ENCODE peak calls at places on chromosomes 12 and 14, in six cellular contexts. V is tibial artery; R is CD8-positive, alpha-beta T cell; E is neural progenitor cell; N is aorta; O is adrenal gland. L is an unnamed sample.

GRCh38 chr12:95463019-95463418 is 10.9 kb upstream of the METAP2 start:
- DNase-seq in V (no peak), O (no peak), R (no peak), N (no peak), E (no peak), L (no peak)

GRCh38 chr12:53696285-53696654 is 20.4 kb upstream of the ATP5MC2 start:
- DNase-seq in V (no peak), E (peak; percentile 94), R (no peak), O (peak; percentile 80), N (no peak), L (no peak)

GRCh38 chr12:125245601-125246345 is 180.5 kb downstream of the AACS start:
- DNase-seq in V (no peak), N (no peak), R (no peak), O (no peak), E (no peak), L (no peak)

GRCh38 chr12:3634348-3634747 is 118.6 kb downstream of the CRACR2A start:
- DNase-seq in N (no peak), R (no peak), E (peak; percentile 44), O (no peak), V (no peak), L (no peak)

GRCh38 chr12:64109706-64110105 is 112.4 kb downstream of the KICS2 start:
- DNase-seq in V (no peak), E (no peak), N (no peak), O (no peak), R (no peak), L (no peak)

GRCh38 chr12:103824845-103825244 is 16.2 kb downstream of the NT5DC3 start:
- DNase-seq in N (no peak), R (no peak), V (no peak), O (no peak), E (no peak), L (no peak)

GRCh38 chr14:92850492-92850891 is 56.4 kb downstream of the GOLGA5 start:
- DNase-seq in N (no peak), E (no peak), R (no peak), V (no peak), O (no peak), L (no peak)

GRCh38 chr12:8609061-8609570 is 3.5 kb downstream of the AICDA start:
- DNase-seq in O (peak; percentile 56), R (no peak), V (no peak), N (no peak), E (peak; percentile 56), L (no peak)

GRCh38 chr12:124422570-124423523 is 128.0 kb downstream of the RFLNA start:
- DNase-seq in E (no peak), N (peak; percentile 96), O (peak; percentile 95), V (peak; percentile 98), R (no peak), L (no peak)

GRCh38 chr14:76900406-76901085 is 74.3 kb downstream of the LRRC74A start:
- DNase-seq in N (no peak), V (no peak), E (no peak), R (no peak), O (no peak), L (no peak)

GRCh38 chr12:112169966-112170365 is 44.6 kb downstream of the TRAFD1 start:
- DNase-seq in R (no peak), V (no peak), O (no peak), E (no peak), N (no peak), L (no peak)

GRCh38 chr14:32779845-32780244 is 158.8 kb upstream of the NPAS3 start:
- DNase-seq in N (no peak), E (no peak), O (no peak), V (no peak), R (no peak), L (no peak)

GRCh38 chr14:34324363-34324795 is 137.7 kb downstream of the SPTSSA start:
- DNase-seq in O (no peak), V (no peak), E (peak; percentile 75), N (no peak), R (no peak), L (no peak)

GRCh38 chr14:39102265-39102968 is 618 bp downstream of the SEC23A start:
- DNase-seq in O (no peak), E (no peak), V (no peak), R (no peak), N (no peak), L (no peak)

GRCh38 chr14:53608369-53608768 is 348.3 kb downstream of the BMP4 start:
- DNase-seq in R (no peak), V (no peak), O (no peak), E (no peak), N (no peak), L (no peak)

GRCh38 chr12:74152370-74152769 is 385.3 kb upstream of the ATXN7L3B start:
- DNase-seq in V (no peak), R (no peak), O (no peak), E (peak; percentile 10), N (no peak), L (no peak)

GRCh38 chr12:49244161-49244560 is 20.7 kb upstream of the TUBA1C start:
- DNase-seq in R (no peak), V (no peak), N (no peak), E (no peak), O (no peak), L (no peak)

GRCh38 chr14:105938055-105938863 is 411.9 kb downstream of the TMEM121 start:
- DNase-seq in R (no peak), O (peak; percentile 20), V (peak; percentile 54), N (no peak), E (no peak), L (no peak)

GRCh38 chr14:93935213-93935612 is 8.1 kb downstream of the FAM181A start:
- DNase-seq in R (no peak), N (no peak), E (no peak), V (no peak), O (no peak), L (no peak)

GRCh38 chr12:110340706-110341105 is 59.7 kb downstream of the ATP2A2 start:
- DNase-seq in O (peak; percentile 54), N (no peak), V (no peak), R (no peak), E (no peak), L (no peak)

GRCh38 chr12:115185529-115185928 is 501.6 kb upstream of the TBX3 start:
- DNase-seq in N (no peak), O (no peak), R (no peak), V (no peak), E (no peak), L (no peak)

GRCh38 chr12:64608901-64609542 is 1.3 kb upstream of the RASSF3 start:
- DNase-seq in R (peak; percentile 69), V (no peak), N (no peak), O (peak; percentile 63), E (peak; percentile 33), L (peak; percentile 38)

GRCh38 chr14:22184157-22185025 is 404.6 kb downstream of the DAD1 start:
- DNase-seq in N (no peak), O (no peak), R (no peak), E (no peak), V (no peak), L (no peak)

GRCh38 chr14:99624024-99624423 is 20.0 kb upstream of the CCDC85C start:
- DNase-seq in R (no peak), V (no peak), O (no peak), E (no peak), N (no peak), L (no peak)

GRCh38 chr14:35747379-35747778 is 61.7 kb downstream of the RALGAPA1 start:
- DNase-seq in V (no peak), N (no peak), E (no peak), O (no peak), R (no peak), L (no peak)

GRCh38 chr12:39368096-39368495 is 74.8 kb downstream of the KIF21A start:
- DNase-seq in E (no peak), R (no peak), V (no peak), N (no peak), O (no peak), L (no peak)

GRCh38 chr12:10719482-10719881 is 3.6 kb downstream of the YBX3 start:
- DNase-seq in V (no peak), R (no peak), E (no peak), N (no peak), O (no peak), L (no peak)
- H3K4me3 ChIP-seq in V (no peak overlapping the region), R (no peak overlapping the region), E (no peak overlapping the region), N (no peak overlapping the region), O (no peak overlapping the region), L (no peak overlapping the region)

DNA sequence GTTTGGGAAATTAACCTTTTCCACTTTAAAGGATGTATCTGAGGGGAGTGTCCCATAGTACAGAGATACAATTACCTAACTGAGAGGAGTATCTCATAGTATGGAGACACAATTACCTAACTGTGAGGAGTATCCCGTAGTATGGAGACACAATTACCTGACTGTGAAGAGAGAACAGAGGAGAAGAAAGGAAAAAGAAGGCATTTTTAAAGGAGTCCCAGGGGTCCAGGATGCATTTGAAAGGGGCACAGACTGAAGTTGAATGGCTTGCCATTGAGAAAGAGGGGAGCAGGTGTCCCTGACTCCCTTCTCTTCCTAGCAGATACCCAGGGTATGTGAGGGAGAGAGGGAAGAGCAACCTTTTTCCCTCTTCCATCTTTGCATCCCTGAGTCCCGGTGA is 17.9 kb downstream of the KLRF2 start:
- DNase-seq in V (no peak), N (no peak), R (no peak), E (no peak), O (no peak), L (no peak)
- H3K27ac ChIP-seq in V (no peak overlapping the region), N (no peak overlapping the region), R (no peak overlapping the region), E (no peak overlapping the region), O (no peak overlapping the region), L (no peak overlapping the region)

GRCh38 chr14:69572634-69573135 is 2.0 kb downstream of the CCDC177 start:
- DNase-seq in R (no peak), E (no peak), O (no peak), N (no peak), V (no peak), L (no peak)

GRCh38 chr14:69574266-69574953 is at the start of gene CCDC177:
- DNase-seq in O (peak; percentile 82), R (peak; percentile 85), E (peak; percentile 94), V (no peak), N (no peak), L (peak; percentile 74)

GRCh38 chr14:69573205-69573840 is 1.3 kb downstream of the CCDC177 start:
- DNase-seq in V (no peak), O (no peak), N (no peak), R (no peak), E (no peak), L (no peak)

GRCh38 chr14:69574954-69575295 is 254 bp upstream of the CCDC177 start:
- DNase-seq in E (no peak), N (no peak), R (no peak), O (no peak), V (no peak), L (no peak)

GRCh38 chr14:69573841-69574265 is 818 bp downstream of the CCDC177 start:
- DNase-seq in O (no peak), R (no peak), V (no peak), N (no peak), E (peak; percentile 95), L (no peak)
- H3K4me1 ChIP-seq in O (peaks cover 5% of the 10 kb centered on the region), R (peaks cover 19% of the 10 kb centered on the region), V (no peaks in the 10 kb centered on the region), N (no peaks in the 10 kb centered on the region), E (peaks cover 8% of the 10 kb centered on the region), L (peaks cover 7% of the 10 kb centered on the region)

DNA sequence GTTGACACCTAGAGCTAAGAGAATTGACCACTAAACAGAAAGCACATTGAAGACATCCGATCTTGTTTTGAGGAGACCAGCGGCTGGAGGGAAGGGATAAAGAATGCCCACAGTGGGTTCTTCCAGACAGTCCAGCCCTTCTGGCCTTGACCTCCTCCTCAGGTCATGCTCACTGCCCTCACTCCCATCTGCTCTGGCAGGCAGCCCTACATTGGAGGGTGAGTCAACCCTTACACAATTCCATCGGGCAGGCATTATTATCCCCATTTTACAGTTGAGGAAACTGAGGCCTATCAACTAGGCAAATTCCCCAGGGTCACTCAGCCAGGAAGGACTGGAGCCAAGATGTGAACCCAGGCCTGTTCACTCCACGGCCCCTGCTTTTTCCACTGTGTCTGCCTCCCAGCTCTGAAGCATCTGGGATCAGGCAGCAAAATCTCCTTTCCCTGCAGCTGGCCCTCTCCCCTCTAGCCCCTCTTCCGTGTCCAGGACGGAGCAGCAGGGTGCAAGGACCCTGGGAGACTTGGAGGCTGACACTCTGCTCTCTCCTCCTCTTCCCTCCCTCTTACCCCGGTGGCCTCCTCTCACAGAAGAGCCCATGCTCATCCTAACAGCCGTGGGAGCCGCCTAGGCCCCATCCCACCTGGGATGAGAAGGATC is 5.3 kb downstream of the SCNN1A start:
- DNase-seq in O (peak; percentile 77), N (peak; percentile 23), V (no peak), R (no peak), E (no peak), L (no peak)
- H3K4me3 ChIP-seq in O (no peak overlapping the region), N (no peak overlapping the region), V (no peak overlapping the region), R (no peak overlapping the region), E (no peak overlapping the region), L (no peak overlapping the region)